ENCODE peak calls at places on chromosomes 5 and 9, in six cellular contexts. Q is activated CD4-positive, alpha-beta T cell treated with anti-CD3 and anti-CD28 coated beads, Interleukin-2, amount 50 U/mL, for 1 hour; W is fibroblast of lung; A is amniotic epithelial cell; R is naive thymus-derived CD4-positive, alpha-beta T cell; C is stimulated activated CD8-positive, alpha-beta memory T cell treated with anti-CD3 and anti-CD28 coated beads, Interleukin-15, amount 100 ng/mL, for 24 hours. H is an unnamed sample.

GRCh38 chr9:80376180-80376579 is 804.4 kb downstream of the TLE4 start:
- DNase-seq in Q (no peak), C (no peak), W (no peak), R (no peak), A (no peak), H (no peak)

GRCh38 chr5:84535281-84535680 is 150.6 kb upstream of the EDIL3 start:
- DNase-seq in R (no peak), Q (no peak), C (no peak), W (peak), A (no peak), H (no peak)

GRCh38 chr5:80967500-80968181 is 7.5 kb downstream of the RASGRF2 start:
- DNase-seq in W (peak), R (no peak), C (no peak), Q (no peak), A (peak), H (no peak)

GRCh38 chr5:67880358-67880810 is 335.2 kb upstream of the PIK3R1 start:
- DNase-seq in C (no peak), R (no peak), W (no peak), A (no peak), Q (no peak), H (no peak)

GRCh38 chr5:66307647-66308257 is 163.7 kb downstream of the SREK1 start:
- DNase-seq in Q (no peak), W (peak), R (peak), A (peak), C (no peak), H (peak)

GRCh38 chr5:143314664-143315063 is 88.8 kb downstream of the NR3C1 start:
- DNase-seq in W (peak), R (no peak), A (peak), C (no peak), Q (no peak), H (no peak)

GRCh38 chr5:130141689-130142320 is 237.5 kb downstream of the CHSY3 start:
- DNase-seq in R (no peak), A (peak), W (peak), C (no peak), Q (no peak), H (no peak)

GRCh38 chr9:2787065-2787464 is 56.8 kb downstream of the PUM3 start:
- DNase-seq in W (peak), A (peak), R (no peak), C (no peak), Q (no peak), H (no peak)

GRCh38 chr5:93151121-93151520 is 429.9 kb downstream of the NR2F1-AS1 start:
- DNase-seq in C (no peak), W (peak), R (no peak), Q (no peak), A (no peak), H (no peak)

GRCh38 chr5:158054388-158055092 is 195.6 kb upstream of the CLINT1 start:
- DNase-seq in Q (no peak), W (no peak), A (peak), R (no peak), C (no peak), H (no peak)

GRCh38 chr9:114546851-114547250 is 40.7 kb upstream of the ATP6V1G1 start:
- DNase-seq in W (no peak), Q (no peak), C (no peak), A (no peak), R (no peak), H (no peak)

GRCh38 chr5:17378346-17378984 is 119.6 kb upstream of the TAF11L2 start:
- DNase-seq in A (peak), Q (no peak), W (peak), C (no peak), R (no peak), H (no peak)

GRCh38 chr5:93909356-93909755 is 168.0 kb upstream of the POU5F2 start:
- DNase-seq in R (no peak), Q (no peak), C (no peak), A (no peak), W (peak), H (no peak)

GRCh38 chr5:5795074-5795779 is 372.8 kb downstream of the ICE1 start:
- DNase-seq in R (no peak), A (no peak), W (no peak), C (no peak), Q (no peak), H (no peak)

GRCh38 chr5:68251386-68251785 is 35.8 kb downstream of the PIK3R1 start:
- DNase-seq in W (no peak), A (no peak), Q (peak), R (peak), C (no peak), H (no peak)

GRCh38 chr9:124007157-124007460 is 4.5 kb upstream of the LHX2 start:
- DNase-seq in Q (no peak), W (no peak), R (no peak), C (no peak), A (no peak), H (no peak)

GRCh38 chr5:109324941-109325340 is 84.8 kb downstream of the PJA2 start:
- DNase-seq in A (peak), W (no peak), C (no peak), R (no peak), Q (no peak), H (no peak)

GRCh38 chr5:51043740-51044139 is 339.5 kb upstream of the ISL1 start:
- DNase-seq in R (no peak), Q (no peak), W (no peak), C (no peak), A (no peak), H (no peak)

GRCh38 chr9:110753734-110754231 is 85.2 kb downstream of the MUSK start:
- DNase-seq in R (no peak), Q (no peak), A (peak), C (no peak), W (peak), H (no peak)

GRCh38 chr5:74017786-74018211 is 391.8 kb downstream of the ARHGEF28 start:
- DNase-seq in C (no peak), A (peak), W (peak), Q (no peak), R (no peak), H (peak)

GRCh38 chr5:1521671-1522600 is 1.8 kb downstream of the LPCAT1 start:
- DNase-seq in R (no peak), A (peak), C (no peak), W (peak), Q (no peak), H (no peak)

GRCh38 chr5:105970919-105971318 is 1699.8 kb downstream of the EFNA5 start:
- DNase-seq in A (no peak), C (no peak), R (no peak), Q (no peak), W (no peak), H (no peak)

GRCh38 chr5:129591508-129592160 is 131.5 kb downstream of the ADAMTS19 start:
- DNase-seq in R (no peak), W (no peak), C (no peak), A (no peak), Q (no peak), H (no peak)

GRCh38 chr9:73880101-73880500 is 617.0 kb upstream of the RORB start:
- DNase-seq in C (no peak), W (no peak), A (no peak), Q (no peak), R (no peak), H (no peak)

GRCh38 chr9:95810133-95810532 is 65.4 kb upstream of the ERCC6L2 start:
- DNase-seq in R (no peak), A (no peak), Q (no peak), W (no peak), C (no peak), H (no peak)

GRCh38 chr5:148949871-148950863 is 112.7 kb downstream of the SH3TC2 start:
- DNase-seq in Q (no peak), C (no peak), A (peak), R (no peak), W (no peak), H (no peak)

GRCh38 chr9:17520264-17521058 is 58.4 kb upstream of the SH3GL2 start:
- DNase-seq in R (no peak), A (no peak), Q (no peak), W (no peak), C (no peak), H (no peak)

GRCh38 chr5:61933787-61934626 is 372.0 kb upstream of the KIF2A start:
- DNase-seq in W (peak), R (no peak), A (peak), C (no peak), Q (no peak), H (peak)

GRCh38 chr9:105148328-105149006 is 96.0 kb upstream of the SLC44A1 start:
- DNase-seq in C (no peak), Q (no peak), R (no peak), W (no peak), A (no peak), H (no peak)

GRCh38 chr9:4750021-4750673 is 9.1 kb upstream of the AK3 start:
- DNase-seq in Q (no peak), A (peak), C (no peak), R (peak), W (peak), H (no peak)

GRCh38 chr9:133429641-133430161 is 7.5 kb downstream of the ADAMTS13 start:
- DNase-seq in Q (peak), R (no peak), W (no peak), C (no peak), A (no peak), H (no peak)

H was measured in C1 segment of cervical spinal cord.